ENCODE peak calls at places on chromosome 4, in nine cellular contexts. M is endothelial cell of umbilical vein, G is GM12878, E is HCT116, S is GM12891, T is transverse colon, A is breast epithelium, Q is stomach, D is upper lobe of left lung. R is an unnamed sample.

GRCh38 chr4:118857760-118858159 is 21.8 kb upstream of the SEC24D start:
- DNase-seq in M (no peak), G (no peak), E (no peak), S (no peak), T (no peak), A (no peak), Q (no peak), D (no peak), R (no peak)

GRCh38 chr4:833156-833555 is 7.2 kb upstream of the CPLX1 start:
- DNase-seq in M (no peak), G (no peak), E (no peak), S (no peak), T (no peak), A (no peak), Q (no peak), D (no peak), R (peak)

GRCh38 chr4:112213850-112214249 is 17.7 kb upstream of the AP1AR start:
- DNase-seq in M (peak), G (no peak), E (no peak), S (no peak), T (no peak), A (no peak), Q (no peak), D (no peak), R (no peak)

GRCh38 chr4:1775731-1776500 is 17.2 kb upstream of the FGFR3 start:
- DNase-seq in M (no peak), G (no peak), E (no peak), S (no peak), T (no peak), A (no peak), Q (no peak), D (no peak), R (no peak)

GRCh38 chr4:53804719-53805118 is 213.4 kb upstream of the LNX1 start:
- DNase-seq in M (peak), G (peak), E (peak), S (peak), T (peak), A (no peak), Q (peak), D (peak), R (no peak)

GRCh38 chr4:61590881-61591280 is 390.8 kb downstream of the ADGRL3 start:
- DNase-seq in M (no peak), G (no peak), E (no peak), S (no peak), T (no peak), A (no peak), Q (no peak), D (no peak), R (no peak)

GRCh38 chr4:182338731-182339130 is 95.5 kb downstream of the TENM3 start:
- DNase-seq in M (no peak), G (no peak), E (no peak), S (no peak), T (no peak), A (no peak), Q (no peak), D (no peak), R (no peak)

GRCh38 chr4:76061421-76061820 is 13.1 kb upstream of the ART3 start:
- DNase-seq in M (no peak), G (no peak), E (no peak), S (no peak), T (no peak), A (no peak), Q (no peak), D (no peak), R (no peak)

GRCh38 chr4:72843466-72843865 is 226.1 kb downstream of the COX18 start:
- DNase-seq in M (no peak), G (no peak), E (no peak), S (no peak), T (no peak), A (no peak), Q (no peak), D (no peak), R (no peak)

DNA sequence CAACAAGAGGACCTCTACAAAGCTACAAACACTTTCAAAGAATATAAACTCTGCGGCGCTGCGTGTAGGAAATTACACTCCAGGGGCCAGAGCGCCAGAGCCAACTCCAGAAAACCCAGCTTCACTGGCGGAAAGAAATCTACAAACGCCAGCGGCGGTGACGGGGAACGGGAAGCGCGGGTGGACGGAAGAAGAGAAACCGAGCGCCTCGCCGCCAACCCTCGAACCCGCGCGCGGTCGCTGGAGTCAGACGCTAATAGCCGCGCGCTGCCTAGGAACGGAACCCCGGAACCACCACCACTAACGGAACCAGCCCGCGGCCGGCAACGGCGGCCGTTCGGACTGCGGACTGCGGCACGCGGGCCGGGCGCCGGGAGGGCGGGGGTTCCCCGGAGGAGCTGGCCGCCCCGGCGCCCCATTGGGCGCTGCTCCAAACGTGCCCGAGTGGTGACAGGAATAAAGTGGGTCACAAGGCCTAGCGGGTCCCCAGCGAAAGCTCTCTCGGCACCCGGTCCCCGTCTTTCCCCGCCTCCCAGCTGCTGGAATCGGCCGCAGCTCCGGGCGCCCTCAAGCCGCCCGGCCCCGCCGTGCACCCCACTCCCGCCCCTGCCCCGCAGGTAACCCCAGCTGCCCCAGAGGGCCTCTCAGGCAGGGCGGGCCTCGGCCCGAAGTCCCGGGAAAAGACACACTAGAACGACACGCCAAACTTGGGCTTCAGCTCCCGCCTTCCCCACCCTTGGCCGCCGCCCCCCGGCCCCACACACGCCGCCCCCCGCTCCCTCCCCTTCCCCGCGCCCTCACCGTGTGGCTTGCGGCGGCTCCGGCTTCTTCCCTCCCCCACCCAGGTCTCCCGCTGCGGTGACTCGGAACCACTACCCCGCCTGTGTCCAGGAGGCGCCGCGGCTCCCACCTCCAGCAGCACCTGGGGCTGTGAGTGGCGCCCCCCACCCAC is 752 bp downstream of the CLOCK start:
- DNase-seq in M (peak), G (no peak), E (peak), S (peak), T (peak), A (peak), Q (peak), D (peak), R (peak)
- TF ChIP-seq POLR2AphosphoS5 in M (peak), G (peak), E (peak), S (peak), T (no peak), A (peak), Q (no peak), D (peak), R (peak)

DNA sequence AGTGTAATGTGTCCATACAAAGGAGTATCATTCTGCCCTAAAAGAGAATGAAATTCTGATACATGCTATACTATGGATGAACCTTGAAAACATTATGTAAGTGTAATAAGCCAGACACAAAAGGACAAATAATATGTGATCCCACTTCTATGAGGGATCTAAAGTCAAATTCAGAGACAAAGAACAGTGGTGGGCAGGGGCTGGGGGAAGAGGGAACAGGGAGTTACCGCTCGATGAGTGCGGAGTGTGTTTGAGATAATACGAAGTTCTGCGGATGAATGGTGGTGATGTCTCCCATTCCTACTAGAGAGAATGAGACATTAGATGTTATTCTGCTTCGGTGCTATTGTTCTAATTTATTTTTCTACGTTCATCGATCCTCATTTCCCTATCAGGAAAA is 46.1 kb upstream of the TLR2 start:
- DNase-seq in M (no peak), G (no peak), E (no peak), S (no peak), T (no peak), A (no peak), Q (no peak), D (no peak), R (no peak)
- TF ChIP-seq POLR2AphosphoS5 in M (no peak), G (peak), E (no peak), S (no peak), T (no peak), A (no peak), Q (no peak), D (no peak), R (no peak)

GRCh38 chr4:19925516-19925915 is 326.2 kb upstream of the SLIT2 start:
- DNase-seq in M (no peak), G (no peak), E (no peak), S (no peak), T (no peak), A (no peak), Q (no peak), D (no peak), R (no peak)
- TF ChIP-seq POLR2AphosphoS5 in M (no peak), G (no peak), E (no peak), S (no peak), T (no peak), A (no peak), Q (no peak), D (no peak), R (no peak)

GRCh38 chr4:11404431-11404830 is 24.3 kb downstream of the HS3ST1 start:
- DNase-seq in M (no peak), G (no peak), E (no peak), S (no peak), T (no peak), A (no peak), Q (no peak), D (no peak), R (no peak)
- TF ChIP-seq POLR2AphosphoS5 in M (no peak), G (no peak), E (peak), S (no peak), T (no peak), A (no peak), Q (no peak), D (no peak), R (no peak)

GRCh38 chr4:158571736-158572135 is 50.1 kb downstream of the RXFP1 start:
- DNase-seq in M (no peak), G (no peak), E (no peak), S (no peak), T (no peak), A (no peak), Q (no peak), D (no peak), R (no peak)
- TF ChIP-seq POLR2AphosphoS5 in M (no peak), G (no peak), E (no peak), S (no peak), T (no peak), A (no peak), Q (no peak), D (no peak), R (no peak)

GRCh38 chr4:184752496-184753275 is 18.8 kb upstream of the CENPU start:
- DNase-seq in M (no peak), G (no peak), E (no peak), S (no peak), T (no peak), A (no peak), Q (no peak), D (no peak), R (no peak)

GRCh38 chr4:184751585-184751956 is 17.7 kb upstream of the CENPU start:
- DNase-seq in M (no peak), G (no peak), E (no peak), S (no peak), T (no peak), A (no peak), Q (no peak), D (no peak), R (no peak)

GRCh38 chr4:184755278-184755677 is 21.4 kb upstream of the CENPU start:
- DNase-seq in M (no peak), G (no peak), E (no peak), S (no peak), T (no peak), A (no peak), Q (no peak), D (no peak), R (no peak)

GRCh38 chr4:184757810-184758209 is 23.9 kb upstream of the CENPU start:
- DNase-seq in M (no peak), G (no peak), E (no peak), S (no peak), T (no peak), A (no peak), Q (no peak), D (no peak), R (no peak)

GRCh38 chr4:184756399-184756798 is 22.5 kb upstream of the CENPU start:
- DNase-seq in M (no peak), G (no peak), E (no peak), S (no peak), T (no peak), A (no peak), Q (no peak), D (no peak), R (no peak)
- TF ChIP-seq POLR2AphosphoS5 in M (no peak), G (no peak), E (no peak), S (no peak), T (no peak), A (no peak), Q (peak), D (no peak), R (no peak)

DNA sequence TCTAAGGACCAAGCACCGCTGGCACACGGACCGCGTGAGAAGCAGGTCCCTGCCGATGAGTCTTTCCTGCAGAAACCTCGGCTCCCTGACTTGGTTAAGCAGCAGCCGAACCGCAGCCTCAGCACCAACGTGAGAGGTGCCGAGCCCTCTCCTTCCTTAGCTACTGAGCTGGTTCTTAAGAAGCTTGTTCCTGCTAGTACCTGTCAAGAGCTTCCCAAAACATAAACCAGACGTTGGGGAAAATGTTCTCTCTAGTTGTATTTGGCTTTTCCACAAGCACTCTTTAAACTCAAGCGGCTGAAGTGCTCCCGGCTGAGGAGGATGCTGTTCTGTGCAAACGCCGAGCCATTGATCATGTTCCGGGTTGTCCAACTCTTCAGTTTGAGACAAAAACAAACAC is 29.3 kb upstream of the TLR3 start:
- DNase-seq in M (no peak), G (no peak), E (no peak), S (no peak), T (no peak), A (no peak), Q (no peak), D (peak), R (no peak)
- TF ChIP-seq POLR2AphosphoS5 in M (no peak), G (no peak), E (no peak), S (no peak), T (peak), A (no peak), Q (peak), D (no peak), R (no peak)

GRCh38 chr4:148263820-148264219 is 178.4 kb downstream of the NR3C2 start:
- DNase-seq in M (no peak), G (no peak), E (no peak), S (no peak), T (no peak), A (no peak), Q (no peak), D (no peak), R (no peak)

GRCh38 chr4:148261861-148262260 is 180.4 kb downstream of the NR3C2 start:
- DNase-seq in M (no peak), G (no peak), E (no peak), S (no peak), T (no peak), A (no peak), Q (no peak), D (no peak), R (no peak)

GRCh38 chr4:148263127-148263526 is 179.1 kb downstream of the NR3C2 start:
- DNase-seq in M (no peak), G (no peak), E (no peak), S (no peak), T (no peak), A (no peak), Q (no peak), D (no peak), R (no peak)

GRCh38 chr4:148258526-148258925 is 183.7 kb downstream of the NR3C2 start:
- DNase-seq in M (no peak), G (no peak), E (no peak), S (no peak), T (no peak), A (no peak), Q (no peak), D (no peak), R (no peak)

DNA sequence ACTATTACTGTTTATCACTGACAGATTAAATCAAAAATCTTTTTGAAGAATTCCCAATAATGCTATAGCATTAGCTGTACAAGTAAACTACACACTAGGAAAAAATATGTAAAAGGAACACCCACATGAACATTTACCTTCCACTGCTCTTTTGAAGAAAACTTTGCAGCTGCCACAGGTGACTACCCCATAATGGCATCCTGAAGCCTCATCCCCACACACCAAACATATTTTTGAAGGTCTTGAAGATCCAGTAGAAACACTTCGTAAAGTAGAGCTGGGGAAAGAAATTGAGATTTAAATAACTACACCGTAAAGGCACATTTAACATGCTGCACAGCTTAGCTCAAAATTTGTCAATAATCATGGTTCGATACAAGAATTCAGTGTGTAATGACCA is 182.4 kb downstream of the NR3C2 start:
- DNase-seq in M (no peak), G (no peak), E (no peak), S (no peak), T (no peak), A (no peak), Q (no peak), D (no peak), R (no peak)
- TF ChIP-seq POLR2AphosphoS5 in M (no peak), G (no peak), E (no peak), S (no peak), T (no peak), A (no peak), Q (no peak), D (no peak), R (no peak)